ENCODE peak calls at places on chromosomes 7 and 10, in nine cellular contexts. C, E, S, X, A, G, H, P and Q are unnamed samples. For H3K4me1, the result is how much of the 10 kb centered on the place peaks cover.

GRCh38 chr10:4343798-4344370 is 482.1 kb upstream of the AKR1E2 start:
- DNase-seq in C (no peak), E (no peak), S (no peak), X (no peak), A (no peak), G (peak), H (no peak), P (no peak), Q (no peak)

GRCh38 chr7:134949171-134949570 is 37.1 kb upstream of the AGBL3 start:
- DNase-seq in C (no peak), E (no peak), S (no peak), X (no peak), A (no peak), G (no peak), H (no peak), P (no peak), Q (no peak)

GRCh38 chr10:49568235-49568634 is 29.3 kb upstream of the ERCC6 start:
- DNase-seq in C (peak), E (no peak), S (no peak), X (no peak), A (no peak), G (peak), H (no peak), P (no peak), Q (no peak)

GRCh38 chr7:140883378-140883777 is 41.4 kb downstream of the BRAF start:
- DNase-seq in C (no peak), E (no peak), S (no peak), X (no peak), A (no peak), G (no peak), H (no peak), P (no peak), Q (no peak)

GRCh38 chr7:129493555-129493954 is 8.8 kb upstream of the SMKR1 start:
- DNase-seq in C (no peak), E (no peak), S (no peak), X (no peak), A (no peak), G (peak), H (no peak), P (no peak), Q (no peak)

GRCh38 chr10:25209618-25210017 is 34.8 kb downstream of the GPR158 start:
- DNase-seq in C (no peak), E (no peak), S (no peak), X (no peak), A (no peak), G (no peak), H (no peak), P (no peak), Q (no peak)

GRCh38 chr7:137703291-137704010 is 143.3 kb downstream of the DGKI start:
- DNase-seq in C (no peak), E (no peak), S (no peak), X (no peak), A (no peak), G (no peak), H (no peak), P (no peak), Q (no peak)

GRCh38 chr10:47033081-47033480 is 121.9 kb downstream of the PTPN20 start:
- DNase-seq in C (no peak), E (no peak), S (no peak), X (no peak), A (no peak), G (no peak), H (peak), P (no peak), Q (no peak)

GRCh38 chr10:24465899-24466615 is 257.1 kb downstream of the KIAA1217 start:
- DNase-seq in C (no peak), E (no peak), S (no peak), X (no peak), A (peak), G (peak), H (no peak), P (peak), Q (no peak)

DNA sequence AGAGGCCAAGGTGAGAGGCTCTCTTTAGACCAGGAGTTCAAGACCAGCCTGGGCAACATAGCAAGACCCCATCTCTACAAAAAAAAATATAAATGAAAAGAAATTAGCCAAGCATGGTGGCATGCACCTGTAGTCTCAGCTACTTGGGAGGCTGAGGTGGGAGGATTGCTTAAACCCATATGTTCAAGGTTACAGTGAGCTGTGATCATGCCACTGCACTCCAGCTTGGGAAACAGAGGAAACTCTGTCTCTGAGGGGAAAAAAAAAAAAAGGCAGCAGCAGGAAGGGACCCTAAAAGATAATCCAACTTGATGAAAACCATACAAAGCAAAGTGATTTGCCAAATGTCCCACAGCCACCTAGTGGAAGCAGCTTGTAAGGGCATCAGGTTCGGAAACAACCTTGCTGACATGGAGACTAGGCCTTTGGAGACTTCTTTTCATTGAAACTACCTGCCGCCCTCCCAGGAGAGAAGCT is 15.6 kb upstream of the PBLD start:
- DNase-seq in C (no peak), E (peak), S (peak), X (peak), A (peak), G (peak), H (no peak), P (peak), Q (no peak)
- H3K4me1 ChIP-seq in C (under half), E (under half), S (under half), X (under half), A (under half), G (under half), H (under half), P (under half), Q (under half)

GRCh38 chr10:119301397-119301796 is 94.0 kb downstream of the GRK5 start:
- DNase-seq in C (peak), E (peak), S (peak), X (no peak), A (no peak), G (peak), H (no peak), P (peak), Q (no peak)
- H3K4me1 ChIP-seq in C (under half), E (half or more), S (under half), X (under half), A (under half), G (under half), H (under half), P (under half), Q (half or more)

GRCh38 chr10:33253411-33253810 is 81.1 kb downstream of the NRP1 start:
- DNase-seq in C (no peak), E (no peak), S (no peak), X (no peak), A (no peak), G (no peak), H (no peak), P (no peak), Q (no peak)

GRCh38 chr10:33254556-33255160 is 79.8 kb downstream of the NRP1 start:
- DNase-seq in C (no peak), E (no peak), S (no peak), X (no peak), A (no peak), G (no peak), H (no peak), P (no peak), Q (no peak)

GRCh38 chr10:33252324-33252723 is 82.1 kb downstream of the NRP1 start:
- DNase-seq in C (no peak), E (no peak), S (no peak), X (no peak), A (no peak), G (no peak), H (no peak), P (no peak), Q (no peak)

GRCh38 chr10:33249659-33250058 is 84.8 kb downstream of the NRP1 start:
- DNase-seq in C (no peak), E (no peak), S (no peak), X (no peak), A (no peak), G (no peak), H (no peak), P (no peak), Q (no peak)

DNA sequence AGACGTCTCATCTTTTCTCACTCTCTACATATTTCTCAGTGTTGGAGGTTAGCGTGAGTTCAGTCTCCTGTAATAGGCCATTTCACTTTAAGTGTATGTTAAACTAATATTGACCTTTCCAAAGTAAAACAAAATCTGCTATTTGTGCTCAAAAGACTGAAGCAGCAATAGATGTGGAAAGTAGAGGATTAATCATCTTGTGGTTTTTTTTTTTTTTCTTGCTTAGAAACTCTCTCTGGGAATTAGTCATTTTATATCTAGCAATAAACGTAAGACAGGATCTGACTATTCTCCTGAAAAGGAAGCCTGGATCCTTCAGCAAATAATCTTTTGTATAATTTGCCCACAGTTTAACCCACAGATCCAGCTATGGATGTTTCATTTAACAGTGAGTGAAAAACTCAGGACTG is 81.7 kb downstream of the NRP1 start:
- DNase-seq in C (no peak), E (no peak), S (no peak), X (no peak), A (peak), G (peak), H (no peak), P (no peak), Q (no peak)
- H3K4me1 ChIP-seq in C (under half), E (under half), S (under half), X (under half), A (half or more), G (under half), H (under half), P (under half), Q (under half)

DNA sequence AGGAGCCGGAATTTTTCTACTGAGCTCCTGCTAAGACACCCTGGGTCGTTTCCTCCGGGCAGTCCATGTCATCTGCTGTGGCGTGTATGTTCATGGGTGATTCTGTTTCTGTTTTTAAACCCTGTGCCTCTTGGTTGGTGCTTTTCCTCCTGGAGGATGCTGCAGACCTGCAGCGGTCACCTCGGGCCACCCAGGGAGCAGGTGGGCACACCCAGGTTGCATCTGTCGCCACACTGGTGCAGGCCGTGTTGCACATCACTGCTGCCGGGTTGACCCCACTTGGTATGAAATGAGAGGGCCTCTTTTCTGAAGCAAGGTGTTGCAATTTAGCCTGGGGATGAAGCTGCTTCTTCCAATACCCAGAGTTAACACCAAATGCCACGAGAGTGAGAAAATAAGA is 127.2 kb downstream of the CUX1 start:
- DNase-seq in C (no peak), E (no peak), S (no peak), X (no peak), A (no peak), G (no peak), H (no peak), P (no peak), Q (no peak)
- H3K4me1 ChIP-seq in C (under half), E (under half), S (under half), X (half or more), A (half or more), G (under half), H (under half), P (under half), Q (under half)

DNA sequence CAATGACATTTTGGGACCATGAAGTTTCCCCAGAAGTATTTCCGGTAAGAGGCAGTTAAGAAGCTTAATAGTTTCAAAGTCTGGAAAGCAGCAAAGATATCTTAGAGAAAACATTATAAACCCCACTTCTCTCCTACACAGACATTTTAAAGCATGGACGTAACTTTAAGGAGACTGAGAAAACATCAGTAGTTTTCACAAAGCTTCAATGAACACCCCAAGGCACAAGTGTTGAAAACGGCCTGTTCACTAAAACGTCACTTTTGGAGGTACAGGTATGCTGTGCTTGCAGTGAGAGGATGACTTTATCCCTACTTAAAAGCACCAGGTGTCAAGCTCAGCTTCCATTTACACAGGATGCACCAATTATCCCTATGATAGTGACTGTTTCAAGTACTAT is 25.0 kb downstream of the NCOA4 start:
- DNase-seq in C (no peak), E (no peak), S (no peak), X (no peak), A (no peak), G (no peak), H (no peak), P (no peak), Q (no peak)
- H3K4me1 ChIP-seq in C (under half), E (under half), S (under half), X (under half), A (under half), G (under half), H (under half), P (under half), Q (under half)

DNA sequence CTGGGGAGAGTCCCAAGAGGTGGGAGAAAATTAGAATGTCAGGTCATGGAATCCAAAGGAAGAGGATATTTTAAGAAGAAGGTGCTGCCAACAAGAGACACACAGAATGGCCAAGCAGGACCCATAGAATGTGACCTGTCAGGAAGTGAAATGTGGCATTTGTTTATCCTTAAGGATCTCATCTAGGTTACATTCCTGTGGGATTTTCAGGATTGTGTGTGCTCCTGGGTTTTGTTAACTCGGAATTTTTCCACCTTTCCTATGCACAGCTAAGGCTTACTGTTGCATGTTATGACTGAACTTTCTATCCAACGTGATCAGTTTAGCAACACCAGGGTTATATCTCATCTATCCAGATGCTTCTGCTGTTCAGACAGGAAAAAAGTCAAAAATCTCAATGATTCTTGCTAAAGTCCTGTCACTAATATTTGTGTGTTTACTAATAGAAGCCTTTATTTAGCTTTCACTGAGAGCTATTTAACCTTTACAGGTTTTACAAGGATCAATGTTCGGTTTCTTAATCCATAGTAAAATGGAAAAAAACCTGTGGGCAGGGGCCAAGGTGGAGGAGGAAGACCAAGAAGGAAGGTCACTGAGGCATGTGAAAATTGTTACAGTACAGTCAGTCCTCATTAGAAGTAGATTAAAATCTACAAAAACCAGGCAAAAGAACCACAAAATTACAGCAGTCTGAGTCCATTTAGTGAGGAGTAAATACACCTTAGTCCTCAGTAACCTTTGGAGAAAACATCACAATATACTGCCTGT is 437.8 kb upstream of the NPVF start:
- DNase-seq in C (no peak), E (no peak), S (no peak), X (no peak), A (no peak), G (no peak), H (no peak), P (no peak), Q (no peak)
- H3K4me1 ChIP-seq in C (under half), E (under half), S (under half), X (under half), A (under half), G (under half), H (under half), P (under half), Q (under half)

GRCh38 chr10:71646051-71646450 is 73.5 kb downstream of the C10orf105 start:
- DNase-seq in C (no peak), E (no peak), S (no peak), X (no peak), A (no peak), G (no peak), H (no peak), P (no peak), Q (no peak)
- H3K4me1 ChIP-seq in C (under half), E (under half), S (under half), X (under half), A (under half), G (under half), H (under half), P (under half), Q (under half)

DNA sequence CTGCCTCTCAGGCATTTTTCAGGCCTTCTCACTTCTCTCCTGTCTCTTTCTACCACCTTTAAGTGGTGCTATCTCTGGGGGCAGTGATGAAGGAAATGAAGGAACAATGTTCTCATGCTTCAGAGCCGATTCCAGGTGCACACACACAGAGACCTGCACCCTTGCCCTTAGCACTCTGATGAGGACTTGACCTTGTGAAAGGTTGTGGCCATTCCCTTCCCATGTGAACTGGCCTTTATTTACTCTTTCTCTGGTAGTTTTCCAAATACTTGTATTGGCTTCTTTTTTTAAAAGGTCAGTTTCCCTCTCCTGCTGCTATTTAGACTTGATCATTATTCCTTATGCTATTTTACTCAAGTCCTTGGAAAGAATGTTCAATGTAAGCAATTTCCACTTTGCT is 188.6 kb downstream of the MDFIC start:
- DNase-seq in C (no peak), E (no peak), S (no peak), X (no peak), A (no peak), G (no peak), H (no peak), P (no peak), Q (no peak)
- H3K4me1 ChIP-seq in C (under half), E (under half), S (under half), X (under half), A (under half), G (under half), H (under half), P (under half), Q (under half)

DNA sequence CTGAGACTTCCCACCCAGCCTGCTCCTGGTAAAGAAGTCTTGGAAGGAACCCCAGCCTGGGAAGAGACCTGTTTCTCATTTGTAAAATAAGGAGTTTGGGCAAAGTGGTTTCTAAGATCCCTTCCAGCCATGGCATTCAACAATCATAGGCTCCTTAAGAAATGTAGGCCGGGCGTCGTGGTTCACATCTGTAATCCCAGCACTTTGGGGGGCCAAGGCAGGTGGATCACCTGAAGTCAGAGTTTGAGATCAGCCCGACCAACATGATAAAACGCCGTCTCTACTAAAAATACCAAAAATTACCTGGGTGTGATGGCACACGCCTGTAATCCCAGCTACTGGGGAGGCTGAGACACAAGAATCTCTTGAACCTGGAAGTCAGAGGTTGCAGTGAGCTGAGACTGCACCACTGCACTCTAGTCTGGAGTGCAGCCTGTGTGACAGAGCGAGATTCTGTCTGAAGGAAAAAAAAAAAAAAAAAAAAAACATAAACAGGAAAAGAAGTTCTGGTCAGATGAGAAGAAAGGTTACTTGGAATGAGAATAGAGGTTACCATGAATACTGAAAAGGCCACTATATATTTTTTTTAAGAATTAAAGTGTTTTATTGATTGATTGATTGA is 15.9 kb downstream of the DLG5 start:
- DNase-seq in C (no peak), E (no peak), S (no peak), X (no peak), A (no peak), G (no peak), H (no peak), P (no peak), Q (no peak)
- H3K4me1 ChIP-seq in C (under half), E (under half), S (under half), X (under half), A (half or more), G (under half), H (under half), P (under half), Q (under half)